ENCODE peak calls at places on chromosomes 2 and 18, in six cellular contexts. O, K, Y, U, W and N are unnamed samples.

GRCh38 chr18:8167036-8167435 is 442.2 kb upstream of the RAB12 start:
- DNase-seq in O (no peak), K (no peak), Y (no peak), U (no peak), W (no peak), N (no peak)

GRCh38 chr2:168118733-168119518 is 128.5 kb downstream of the STK39 start:
- DNase-seq in O (no peak), K (peak; percentile 90), Y (peak; percentile 84), U (no peak), W (no peak), N (no peak)

GRCh38 chr2:38720613-38721241 is 30.4 kb downstream of the SRSF7 start:
- DNase-seq in O (no peak), K (no peak), Y (peak; percentile 98), U (no peak), W (peak; percentile 93), N (peak; percentile 78)

GRCh38 chr2:230650585-230651137 is 62.0 kb upstream of the CAB39 start:
- DNase-seq in O (no peak), K (peak; percentile 46), Y (no peak), U (no peak), W (no peak), N (no peak)

GRCh38 chr2:101401906-101402305 is 14.6 kb upstream of the CREG2 start:
- DNase-seq in O (no peak), K (no peak), Y (no peak), U (no peak), W (no peak), N (no peak)

GRCh38 chr2:178522950-178523595 is 42.8 kb downstream of the PLEKHA3 start:
- DNase-seq in O (peak; percentile 76), K (peak; percentile 93), Y (peak; percentile 92), U (peak; percentile 68), W (peak; percentile 54), N (peak; percentile 89)

GRCh38 chr2:36489296-36489695 is 108.7 kb downstream of the FEZ2 start:
- DNase-seq in O (no peak), K (no peak), Y (peak; percentile 57), U (no peak), W (no peak), N (no peak)

GRCh38 chr18:73615506-73615905 is 532.1 kb downstream of the FBXO15 start:
- DNase-seq in O (no peak), K (no peak), Y (no peak), U (no peak), W (no peak), N (no peak)

GRCh38 chr2:206392118-206392517 is 51.2 kb upstream of the ADAM23 start:
- DNase-seq in O (no peak), K (peak; percentile 45), Y (peak; percentile 60), U (no peak), W (no peak), N (no peak)

GRCh38 chr2:175164235-175164634 is 3.8 kb downstream of the ATF2 start:
- DNase-seq in O (no peak), K (no peak), Y (no peak), U (no peak), W (no peak), N (no peak)

GRCh38 chr2:207617011-207617671 is 8.1 kb downstream of the METTL21A start:
- DNase-seq in O (no peak), K (peak; percentile 8), Y (peak; percentile 75), U (no peak), W (no peak), N (no peak)

GRCh38 chr18:34929336-34929780 is 111.9 kb upstream of the MAPRE2 start:
- DNase-seq in O (no peak), K (no peak), Y (peak; percentile 64), U (no peak), W (no peak), N (no peak)

GRCh38 chr18:75502286-75502685 is 74.8 kb upstream of the SMIM21 start:
- DNase-seq in O (no peak), K (no peak), Y (peak; percentile 76), U (no peak), W (no peak), N (no peak)

GRCh38 chr2:169462896-169463695 is 16.2 kb upstream of the BBS5 start:
- DNase-seq in O (no peak), K (no peak), Y (peak; percentile 84), U (no peak), W (no peak), N (no peak)

GRCh38 chr2:36807223-36807886 is 110.8 kb downstream of the VIT start:
- DNase-seq in O (no peak), K (no peak), Y (peak; percentile 14), U (no peak), W (no peak), N (no peak)

GRCh38 chr2:209501579-209501978 is 77.7 kb downstream of the MAP2 start:
- DNase-seq in O (no peak), K (no peak), Y (no peak), U (no peak), W (no peak), N (no peak)

DNA sequence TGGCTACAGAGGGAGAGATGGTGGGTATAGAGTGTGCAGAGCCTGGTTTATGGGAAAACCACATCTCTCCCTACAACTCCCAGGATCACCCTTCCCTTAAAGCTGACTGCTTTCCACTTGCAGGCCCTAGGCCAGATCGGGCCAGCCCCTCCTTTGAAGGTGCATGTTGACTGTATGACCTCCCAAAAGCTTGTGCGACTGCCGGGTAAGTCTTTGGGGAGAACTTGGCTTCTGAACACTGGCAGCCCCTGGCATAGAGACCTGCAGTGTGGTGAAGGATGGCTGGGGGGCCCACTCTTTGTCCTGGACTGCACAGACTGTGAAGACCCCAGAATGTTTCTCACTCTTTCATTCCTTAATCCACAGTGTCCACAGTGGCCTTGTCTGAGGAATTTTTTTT is 19.5 kb downstream of the CAD start:
- DNase-seq in O (no peak), K (no peak), Y (no peak), U (no peak), W (no peak), N (no peak)
- H3K36me3 ChIP-seq in O (no peaks in the 10 kb centered on the region), K (no peaks in the 10 kb centered on the region), Y (peaks cover 58% of the 10 kb centered on the region), U (peaks cover 91% of the 10 kb centered on the region), W (peaks cover 29% of the 10 kb centered on the region), N (peaks cover 100% of the 10 kb centered on the region)

GRCh38 chr18:79294235-79294634 is 101.5 kb upstream of the NFATC1 start:
- DNase-seq in O (no peak), K (no peak), Y (no peak), U (no peak), W (no peak), N (no peak)

GRCh38 chr18:79290876-79291275 is 104.9 kb upstream of the NFATC1 start:
- DNase-seq in O (no peak), K (no peak), Y (no peak), U (no peak), W (no peak), N (no peak)
- TF ChIP-seq CTCF in O (no peak), K (no peak), Y (no peak), U (no peak), W (no peak), N (no peak)

GRCh38 chr2:170679607-170680079 is 35.5 kb upstream of the SP5 start:
- DNase-seq in O (no peak), K (peak; percentile 26), Y (no peak), U (no peak), W (no peak), N (no peak)
- H3K4me1 ChIP-seq in O (no peaks in the 10 kb centered on the region), K (peaks cover 31% of the 10 kb centered on the region), Y (no peaks in the 10 kb centered on the region), U (no peaks in the 10 kb centered on the region), W (no peaks in the 10 kb centered on the region), N (no peaks in the 10 kb centered on the region)

DNA sequence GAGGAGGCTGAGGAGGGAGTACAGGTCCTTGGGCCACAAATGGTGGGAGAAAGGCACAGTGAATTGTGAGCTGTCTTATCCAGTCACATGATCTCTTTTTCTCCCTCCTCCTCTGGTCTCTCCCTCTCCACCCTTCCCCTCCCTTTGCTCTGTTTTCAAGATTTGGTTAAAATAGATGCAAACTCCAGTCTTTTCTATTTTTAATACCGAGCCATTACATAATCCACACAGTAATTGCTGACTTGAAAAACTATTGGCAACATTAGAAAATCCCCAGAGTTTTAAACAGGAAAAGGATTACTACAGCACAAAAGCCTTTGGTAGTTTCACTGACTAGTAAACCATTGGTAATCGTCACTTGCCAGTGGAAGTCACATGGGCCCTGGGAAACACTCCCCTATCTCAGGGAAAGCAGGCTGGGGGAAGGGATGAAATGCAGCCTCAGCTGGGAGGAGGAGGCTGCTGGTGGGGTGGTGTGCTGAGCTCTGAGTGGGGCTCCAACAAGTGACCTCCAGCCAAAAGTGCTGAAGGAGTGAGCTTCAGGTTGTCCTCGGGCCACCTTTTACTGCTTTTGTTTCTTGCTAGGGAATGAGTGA is 57.4 kb upstream of the PCBP1 start:
- DNase-seq in O (no peak), K (peak; percentile 71), Y (peak; percentile 86), U (no peak), W (peak; percentile 41), N (peak; percentile 48)
- H3K36me3 ChIP-seq in O (no peaks in the 10 kb centered on the region), K (no peaks in the 10 kb centered on the region), Y (peaks cover 2% of the 10 kb centered on the region), U (no peaks in the 10 kb centered on the region), W (no peaks in the 10 kb centered on the region), N (peaks cover 11% of the 10 kb centered on the region)

GRCh38 chr18:12278153-12278764 is 24.1 kb downstream of the CIDEA start:
- DNase-seq in O (no peak), K (peak; percentile 38), Y (peak; percentile 29), U (no peak), W (peak; percentile 53), N (no peak)
- TF ChIP-seq CTCF in O (no peak), K (peak; percentile 24), Y (peak; percentile 7), U (no peak), W (no peak), N (no peak)

GRCh38 chr2:216677439-216678097 is 17.8 kb downstream of the IGFBP5 start:
- DNase-seq in O (no peak), K (no peak), Y (no peak), U (no peak), W (no peak), N (peak; percentile 28)
- H3K4me1 ChIP-seq in O (peaks cover 19% of the 10 kb centered on the region), K (no peaks in the 10 kb centered on the region), Y (peaks cover 30% of the 10 kb centered on the region), U (no peaks in the 10 kb centered on the region), W (no peaks in the 10 kb centered on the region), N (peaks cover 10% of the 10 kb centered on the region)